ENCODE peak calls at places on chromosomes 13 and 19, in eight cellular contexts. V is SJSA1; C is Caco-2; D is CD4-positive, alpha-beta T cell; J is AG09309; T is BJ; R is tibial nerve; L is dorsolateral prefrontal cortex. A is an unnamed sample.

GRCh38 chr13:50893211-50893852 is 16.3 kb upstream of the RNASEH2B start:
- DNase-seq in L (no peak), T (no peak), R (no peak), D (no peak), C (no peak), J (no peak), V (no peak), A (no peak)

GRCh38 chr13:35157143-35157755 is 215.2 kb downstream of the NBEA start:
- DNase-seq in C (peak; percentile 52), D (no peak), T (no peak), R (no peak), V (peak; percentile 38), J (no peak), L (peak; percentile 29), A (peak; percentile 13)

GRCh38 chr13:102091231-102091630 is 310.6 kb downstream of the FGF14 start:
- DNase-seq in J (no peak), T (no peak), D (no peak), V (no peak), C (peak; percentile 50), R (no peak), L (no peak), A (no peak)

GRCh38 chr19:32567486-32567885 is 13.5 kb upstream of the PDCD5 start:
- DNase-seq in T (no peak), R (no peak), V (no peak), L (no peak), C (no peak), J (no peak), D (no peak), A (no peak)

GRCh38 chr19:50722248-50723013 is 733 bp upstream of the CLEC11A start:
- DNase-seq in L (no peak), V (no peak), R (no peak), D (no peak), J (no peak), T (no peak), C (no peak), A (no peak)

GRCh38 chr13:79645569-79645968 is 164.6 kb downstream of the NDFIP2 start:
- DNase-seq in C (no peak), T (no peak), V (no peak), J (no peak), R (no peak), L (no peak), D (no peak), A (no peak)

GRCh38 chr13:77874406-77874805 is 44.2 kb downstream of the EDNRB start:
- DNase-seq in R (no peak), D (no peak), C (no peak), T (no peak), J (no peak), L (no peak), V (no peak), A (no peak)

GRCh38 chr13:21608961-21609360 is 5.0 kb upstream of the MICU2 start:
- DNase-seq in J (no peak), C (no peak), T (no peak), D (no peak), V (no peak), L (no peak), R (no peak), A (no peak)

GRCh38 chr13:43698743-43699142 is 88.0 kb downstream of the ENOX1 start:
- DNase-seq in J (no peak), R (no peak), L (no peak), T (no peak), C (no peak), D (no peak), V (no peak), A (no peak)

A was measured in amniotic stem cell.